ENCODE peak calls at places on chromosome 13, in four cellular contexts. F, X, J and O are unnamed samples.

GRCh38 chr13:100721885-100722512 is 47.4 kb upstream of the TMTC4 start:
- DNase-seq in F (peak), X (peak), J (peak), O (peak)

GRCh38 chr13:36919206-36919832 is 719 bp downstream of the SMAD9 start:
- DNase-seq in F (no peak), X (peak), J (peak), O (peak)

GRCh38 chr13:32175307-32175706 is 139.9 kb downstream of the ZAR1L start:
- DNase-seq in F (no peak), X (no peak), J (no peak), O (no peak)

GRCh38 chr13:109747524-109747923 is 38.9 kb downstream of the IRS2 start:
- DNase-seq in F (no peak), X (no peak), J (no peak), O (no peak)

GRCh38 chr13:97423300-97424045 is 10.5 kb upstream of the RAP2A start:
- DNase-seq in F (no peak), X (no peak), J (no peak), O (no peak)

GRCh38 chr13:19791953-19792537 is 9.3 kb upstream of the PSPC1 start:
- DNase-seq in F (no peak), X (no peak), J (no peak), O (no peak)

GRCh38 chr13:26962671-26963070 is 202.1 kb upstream of the GPR12 start:
- DNase-seq in F (no peak), X (no peak), J (no peak), O (no peak)

GRCh38 chr13:38954844-38955243 is 35.8 kb downstream of the STOML3 start:
- DNase-seq in F (no peak), X (no peak), J (no peak), O (no peak)

GRCh38 chr13:44013666-44014291 is 134.1 kb downstream of the LACC1 start:
- DNase-seq in F (no peak), X (no peak), J (peak), O (no peak)

GRCh38 chr13:25252229-25252628 is 35.1 kb downstream of the MTMR6 start:
- DNase-seq in F (no peak), X (no peak), J (no peak), O (no peak)

GRCh38 chr13:48819376-48819775 is 156.3 kb upstream of the FNDC3A start:
- DNase-seq in F (no peak), X (no peak), J (peak), O (no peak)

GRCh38 chr13:49627831-49628652 is at the start of gene ARL11:
- DNase-seq in F (no peak), X (peak), J (no peak), O (peak)

GRCh38 chr13:79361299-79361698 is 44.8 kb downstream of the RBM26 start:
- DNase-seq in F (no peak), X (no peak), J (no peak), O (no peak)

GRCh38 chr13:35988648-35989081 is 142.5 kb downstream of the DCLK1 start:
- DNase-seq in F (no peak), X (no peak), J (peak), O (no peak)

GRCh38 chr13:34217343-34218094 is 399.6 kb downstream of the RFC3 start:
- DNase-seq in F (no peak), X (no peak), J (no peak), O (no peak)

GRCh38 chr13:79989251-79989661 is 351.7 kb downstream of the SPRY2 start:
- DNase-seq in F (peak), X (no peak), J (peak), O (no peak)

GRCh38 chr13:44331912-44332840 is 41.4 kb upstream of the SERP2 start:
- DNase-seq in F (no peak), X (no peak), J (peak), O (no peak)

GRCh38 chr13:31051999-31052398 is 109.7 kb downstream of the HSPH1 start:
- DNase-seq in F (peak), X (no peak), J (no peak), O (no peak)

GRCh38 chr13:87674143-87674772 is 3.1 kb downstream of the SLITRK5 start:
- DNase-seq in F (no peak), X (peak), J (no peak), O (no peak)

GRCh38 chr13:82569581-82569980 is 1312.7 kb downstream of the SLITRK1 start:
- DNase-seq in F (no peak), X (no peak), J (no peak), O (no peak)

GRCh38 chr13:41694902-41695301 is 237.6 kb downstream of the RGCC start:
- DNase-seq in F (peak), X (no peak), J (peak), O (peak)

GRCh38 chr13:100176781-100177389 is 88.0 kb downstream of the PCCA start:
- DNase-seq in F (no peak), X (no peak), J (peak), O (no peak)

GRCh38 chr13:23618341-23618740 is 48.1 kb downstream of the TNFRSF19 start:
- DNase-seq in F (peak), X (no peak), J (peak), O (no peak)

GRCh38 chr13:112464720-112465119 is 88.6 kb downstream of the SPACA7 start:
- DNase-seq in F (no peak), X (no peak), J (no peak), O (no peak)

GRCh38 chr13:102197193-102197592 is 204.7 kb downstream of the FGF14 start:
- DNase-seq in F (peak), X (no peak), J (peak), O (no peak)

GRCh38 chr13:98189841-98190505 is 12.9 kb upstream of the RNF113B start:
- DNase-seq in F (no peak), X (no peak), J (no peak), O (no peak)

GRCh38 chr13:24512208-24513068 is at the start of gene PARP4:
- DNase-seq in F (peak), X (peak), J (peak), O (peak)

GRCh38 chr13:50893211-50893852 is 16.3 kb upstream of the RNASEH2B start:
- DNase-seq in F (no peak), X (peak), J (peak), O (peak)

GRCh38 chr13:54162069-54162468 is 1133.5 kb downstream of the OLFM4 start:
- DNase-seq in F (no peak), X (no peak), J (no peak), O (no peak)

GRCh38 chr13:31201341-31202024 is 1.7 kb downstream of the B3GLCT start:
- DNase-seq in F (no peak), X (no peak), J (peak), O (no peak)

GRCh38 chr13:25686831-25687495 is 315.2 kb downstream of the ATP8A2 start:
- DNase-seq in F (no peak), X (no peak), J (no peak), O (no peak)

GRCh38 chr13:106103779-106104178 is 431.7 kb downstream of the EFNB2 start:
- DNase-seq in F (peak), X (no peak), J (peak), O (no peak)

GRCh38 chr13:89361909-89362308 is 1690.7 kb downstream of the SLITRK5 start:
- DNase-seq in F (peak), X (no peak), J (no peak), O (no peak)
- TF ChIP-seq CTCF in F (peak), X (peak), J (no peak), O (no peak)

GRCh38 chr13:42883771-42884170 is 102.4 kb downstream of the FAM216B start:
- DNase-seq in F (peak), X (no peak), J (peak), O (no peak)
- TF ChIP-seq CTCF in F (peak), X (peak), J (peak), O (no peak)

GRCh38 chr13:111398715-111399299 is 78.4 kb downstream of the TEX29 start:
- DNase-seq in F (no peak), X (no peak), J (peak), O (no peak)
- TF ChIP-seq CTCF in F (no peak), X (no peak), J (peak), O (no peak)

DNA sequence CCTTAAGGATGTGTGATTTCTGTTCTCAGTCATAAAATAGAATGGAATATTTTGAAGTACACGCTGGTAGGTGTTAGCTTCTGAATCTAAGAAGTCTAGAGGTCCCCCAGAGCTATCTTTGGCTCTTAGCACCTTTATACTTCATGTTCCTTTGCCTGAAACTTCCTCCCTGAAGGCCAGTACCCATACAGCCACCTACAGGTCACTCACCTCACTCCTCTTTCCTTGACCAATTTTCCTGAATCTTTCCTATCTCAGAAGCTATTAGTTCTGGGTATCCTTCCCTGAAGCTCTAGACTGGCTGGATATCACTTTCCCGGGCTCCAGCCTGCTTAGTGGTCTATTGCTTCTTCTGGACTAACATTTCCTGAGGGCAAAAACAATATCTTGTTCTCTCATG is 93.4 kb upstream of the EDNRB start:
- DNase-seq in F (no peak), X (no peak), J (no peak), O (no peak)
- TF ChIP-seq CTCF in F (no peak), X (no peak), J (no peak), O (no peak)